ENCODE peak calls at places on chromosome 11, in eight cellular contexts. C, E, G, R, B, H, O and J are unnamed samples. For H3K4me1, the result is how much of the 10 kb centered on the place peaks cover.

GRCh38 chr11:6995703-6996102 is 24.4 kb downstream of the ZNF214 start:
- DNase-seq in C (no peak), E (no peak), G (no peak), R (no peak), B (no peak), H (no peak), O (no peak), J (no peak)

GRCh38 chr11:22405377-22405776 is 67.2 kb downstream of the SLC17A6 start:
- DNase-seq in C (no peak), E (no peak), G (no peak), R (no peak), B (no peak), H (no peak), O (no peak), J (no peak)

GRCh38 chr11:1193326-1194230 is 29.3 kb upstream of the MUC5B start:
- DNase-seq in C (no peak), E (no peak), G (peak), R (peak), B (peak), H (peak), O (no peak), J (no peak)

GRCh38 chr11:32418836-32419235 is 16.5 kb downstream of the WT1 start:
- DNase-seq in C (no peak), E (no peak), G (no peak), R (no peak), B (no peak), H (no peak), O (no peak), J (no peak)

GRCh38 chr11:123451183-123451907 is 21.3 kb downstream of the GRAMD1B start:
- DNase-seq in C (no peak), E (no peak), G (no peak), R (no peak), B (no peak), H (no peak), O (no peak), J (no peak)

GRCh38 chr11:57491371-57492061 is 24.0 kb downstream of the SLC43A1 start:
- DNase-seq in C (no peak), E (no peak), G (no peak), R (peak), B (peak), H (peak), O (no peak), J (no peak)

GRCh38 chr11:84800755-84801346 is 826.3 kb downstream of the DLG2 start:
- DNase-seq in C (peak), E (peak), G (no peak), R (no peak), B (no peak), H (no peak), O (no peak), J (no peak)

GRCh38 chr11:96037267-96037990 is 113.5 kb upstream of the MTMR2 start:
- DNase-seq in C (peak), E (no peak), G (no peak), R (no peak), B (no peak), H (no peak), O (no peak), J (no peak)

GRCh38 chr11:120766318-120766717 is 254.8 kb downstream of the GRIK4 start:
- DNase-seq in C (no peak), E (no peak), G (no peak), R (no peak), B (no peak), H (no peak), O (no peak), J (no peak)

GRCh38 chr11:2968501-2968900 is 23.6 kb downstream of the NAP1L4 start:
- DNase-seq in C (no peak), E (no peak), G (no peak), R (no peak), B (no peak), H (no peak), O (no peak), J (no peak)

GRCh38 chr11:122977455-122978302 is 4.0 kb downstream of the BSX start:
- DNase-seq in C (no peak), E (no peak), G (no peak), R (no peak), B (no peak), H (no peak), O (no peak), J (no peak)

GRCh38 chr11:85947431-85948272 is 92.5 kb downstream of the CCDC83 start:
- DNase-seq in C (peak), E (peak), G (peak), R (no peak), B (no peak), H (no peak), O (peak), J (peak)

GRCh38 chr11:133714471-133715375 is 130.6 kb downstream of the SPATA19 start:
- DNase-seq in C (no peak), E (no peak), G (no peak), R (no peak), B (no peak), H (no peak), O (no peak), J (no peak)

GRCh38 chr11:96199563-96200025 is 143.4 kb downstream of the MAML2 start:
- DNase-seq in C (peak), E (peak), G (no peak), R (no peak), B (no peak), H (no peak), O (no peak), J (no peak)

DNA sequence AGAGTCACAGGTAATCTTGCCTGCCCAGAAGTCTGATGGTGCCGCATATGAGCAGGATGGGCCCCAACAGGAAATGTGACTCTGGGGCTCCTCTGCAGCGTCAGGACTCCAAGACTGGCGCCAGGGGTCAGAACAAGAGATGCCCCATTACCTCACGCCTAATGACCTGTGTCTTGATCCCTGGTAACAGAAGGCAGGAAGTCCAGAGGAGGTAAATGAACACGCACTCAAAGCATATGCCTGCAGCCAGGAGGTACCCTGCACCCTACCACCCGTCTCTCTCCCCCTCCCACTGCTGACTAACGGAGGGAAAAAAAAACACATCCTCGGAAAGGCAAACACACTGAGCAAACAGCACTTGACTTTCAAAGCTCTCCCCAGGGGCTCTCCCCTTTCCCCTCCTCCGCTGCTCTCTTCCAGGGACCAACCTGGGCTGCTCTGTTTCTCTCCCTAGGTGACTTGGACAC is 37.3 kb downstream of the ABCC8 start:
- DNase-seq in C (no peak), E (no peak), G (no peak), R (peak), B (no peak), H (no peak), O (no peak), J (no peak)
- TF ChIP-seq CTCF in C (no peak), E (no peak), G (no peak), R (no peak), B (no peak), H (no peak), O (no peak), J (no peak)

DNA sequence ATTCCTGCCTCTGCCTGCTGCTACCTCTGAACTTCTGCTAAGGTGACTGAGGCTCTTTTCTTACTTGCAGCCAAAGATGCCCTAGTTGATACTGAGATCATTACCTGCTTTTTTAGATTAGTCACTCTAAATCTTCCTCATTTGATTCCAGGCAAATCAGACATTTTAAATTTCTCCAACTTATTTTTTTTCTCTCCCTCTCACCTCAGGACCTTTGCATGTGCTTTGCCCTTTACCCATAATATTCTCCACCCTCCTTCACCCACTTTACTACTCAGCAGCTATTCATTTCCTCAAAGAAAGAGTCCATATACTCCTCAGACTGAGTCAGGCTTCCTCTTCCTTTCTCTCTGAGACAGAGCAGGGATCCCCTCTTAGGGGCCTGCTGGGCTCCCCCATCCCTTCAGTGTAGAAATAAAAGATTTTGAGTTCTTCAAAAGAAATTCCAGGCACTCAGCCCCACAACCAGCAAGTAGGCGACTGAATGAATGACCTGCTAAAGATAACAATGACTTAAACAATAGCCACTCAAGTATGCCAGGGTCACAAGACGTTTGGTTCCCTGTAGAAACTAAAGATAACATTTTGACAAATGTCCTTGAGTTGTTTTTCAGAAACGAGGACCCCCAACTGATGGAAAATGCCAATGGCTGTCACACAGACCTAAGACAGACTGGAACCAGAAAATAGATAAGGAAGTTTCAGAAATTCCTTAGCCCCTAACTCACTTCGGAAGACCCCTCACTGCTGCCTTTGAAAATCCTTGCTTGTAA is 104.2 kb downstream of the MTNR1B start:
- DNase-seq in C (no peak), E (no peak), G (no peak), R (no peak), B (no peak), H (no peak), O (no peak), J (no peak)
- H3K27ac ChIP-seq in C (no peak), E (no peak), G (no peak), R (no peak), B (no peak), H (no peak), O (no peak), J (no peak)

GRCh38 chr11:118212781-118213565 is 11.8 kb downstream of the JAML start:
- DNase-seq in C (no peak), E (no peak), G (no peak), R (no peak), B (no peak), H (no peak), O (no peak), J (no peak)

GRCh38 chr11:118211006-118211405 is 13.8 kb downstream of the JAML start:
- DNase-seq in C (peak), E (no peak), G (no peak), R (no peak), B (no peak), H (no peak), O (peak), J (no peak)

GRCh38 chr11:118209037-118209436 is 15.8 kb downstream of the JAML start:
- DNase-seq in C (no peak), E (no peak), G (no peak), R (no peak), B (no peak), H (no peak), O (no peak), J (no peak)

GRCh38 chr11:118212131-118212725 is 12.6 kb downstream of the JAML start:
- DNase-seq in C (no peak), E (no peak), G (no peak), R (peak), B (no peak), H (no peak), O (peak), J (no peak)

DNA sequence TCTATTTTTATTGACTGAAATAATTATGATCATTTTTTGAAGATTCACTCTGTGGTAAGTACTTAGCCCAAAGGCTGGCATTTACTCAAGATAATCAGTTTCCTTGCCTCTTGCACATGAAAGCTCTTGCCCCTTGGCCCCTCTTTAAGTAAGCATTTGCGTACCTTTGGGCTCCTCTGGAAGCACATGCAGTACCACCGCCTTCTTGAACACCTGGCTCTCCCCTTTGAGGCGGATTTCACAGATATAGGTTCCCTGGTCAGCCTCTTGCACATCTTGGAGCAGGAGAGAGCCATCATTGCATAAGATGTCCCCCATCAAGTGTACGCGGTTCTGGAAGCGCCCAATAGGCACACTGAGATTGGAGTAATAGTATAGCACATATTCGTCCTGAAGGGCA is 14.5 kb downstream of the JAML start:
- DNase-seq in C (no peak), E (no peak), G (no peak), R (no peak), B (no peak), H (no peak), O (no peak), J (no peak)
- H3K4me1 ChIP-seq in C (under half), E (under half), G (under half), R (under half), B (under half), H (under half), O (under half), J (under half)

GRCh38 chr11:100574894-100575769 is 112.0 kb upstream of the ARHGAP42 start:
- DNase-seq in C (peak), E (peak), G (no peak), R (no peak), B (no peak), H (no peak), O (no peak), J (no peak)
- TF ChIP-seq CTCF in C (peak), E (peak), G (peak), R (peak), B (no peak), H (peak), O (no peak), J (no peak)

GRCh38 chr11:76672431-76673163 is 2.0 kb upstream of the LRRC32 start:
- DNase-seq in C (no peak), E (no peak), G (no peak), R (no peak), B (peak), H (peak), O (no peak), J (no peak)
- H3K27ac ChIP-seq in C (no peak), E (no peak), G (peak), R (peak), B (no peak), H (no peak), O (peak), J (peak)

DNA sequence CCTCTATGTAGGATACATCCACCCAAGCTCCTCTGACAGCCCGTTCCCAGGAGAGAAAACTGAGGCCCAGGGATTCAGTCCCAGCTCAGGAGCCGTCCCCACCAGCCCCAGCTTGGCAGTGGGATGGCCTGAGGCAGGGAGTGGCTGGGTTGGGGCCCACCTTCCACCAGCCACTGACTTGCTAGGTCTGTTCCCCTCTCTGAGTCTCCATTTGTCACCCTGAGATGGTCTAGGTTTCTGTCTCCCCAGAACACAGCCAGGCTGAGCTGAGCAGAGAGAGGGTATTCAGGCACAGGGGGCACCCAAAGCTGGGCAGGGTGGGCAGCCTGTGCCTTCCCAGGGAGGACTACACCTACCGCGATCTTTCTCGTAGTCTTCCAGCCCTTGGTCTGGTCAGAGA is 95.7 kb downstream of the PDE2A start:
- DNase-seq in C (no peak), E (no peak), G (no peak), R (no peak), B (no peak), H (peak), O (no peak), J (no peak)
- H3K4me1 ChIP-seq in C (under half), E (under half), G (under half), R (under half), B (under half), H (under half), O (under half), J (under half)

GRCh38 chr11:75144716-75145014 is 6.2 kb upstream of the SLCO2B1 start:
- DNase-seq in C (no peak), E (no peak), G (no peak), R (no peak), B (no peak), H (no peak), O (no peak), J (no peak)
- TF ChIP-seq CTCF in C (no peak), E (no peak), G (no peak), R (no peak), B (no peak), H (no peak), O (no peak), J (no peak)

DNA sequence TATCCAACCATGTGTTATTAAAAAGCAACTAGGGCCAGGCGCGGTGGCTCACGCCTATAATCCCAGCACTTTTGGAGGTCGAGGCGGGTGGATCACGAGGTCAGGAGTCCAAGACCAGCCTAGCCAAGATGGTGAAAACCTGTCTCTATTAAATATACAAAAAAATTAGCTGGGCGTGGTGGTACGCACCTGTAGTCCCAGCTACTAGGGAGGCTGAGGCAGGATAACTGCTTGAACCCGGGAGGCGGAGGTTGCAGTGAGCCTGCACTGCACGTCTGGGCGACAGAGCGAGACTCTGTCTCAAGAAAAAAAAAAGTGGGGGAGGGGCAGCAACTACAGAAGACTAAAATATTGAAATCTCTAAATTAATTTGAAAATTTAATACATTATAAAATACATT is 18.4 kb downstream of the CHORDC1 start:
- DNase-seq in C (no peak), E (no peak), G (no peak), R (no peak), B (no peak), H (no peak), O (no peak), J (no peak)
- H3K27ac ChIP-seq in C (no peak), E (no peak), G (no peak), R (no peak), B (no peak), H (no peak), O (no peak), J (no peak)

GRCh38 chr11:18752502-18752901 is 26.5 kb upstream of the IGSF22 start:
- DNase-seq in C (no peak), E (no peak), G (no peak), R (no peak), B (no peak), H (no peak), O (no peak), J (no peak)
- H3K4me1 ChIP-seq in C (under half), E (under half), G (under half), R (under half), B (under half), H (under half), O (under half), J (under half)

GRCh38 chr11:11981840-11982239 is 26.6 kb downstream of the DKK3 start:
- DNase-seq in C (no peak), E (no peak), G (peak), R (no peak), B (no peak), H (peak), O (no peak), J (no peak)
- TF ChIP-seq CTCF in C (no peak), E (no peak), G (no peak), R (no peak), B (no peak), H (no peak), O (no peak), J (no peak)